ENCODE peak calls at places on chromosomes 3 and 15, in seven cellular contexts. B is Panc1, D is lower lobe of right lung, Q is tibial nerve, R is heart left ventricle, S is fibroblast of lung, E is tibial artery. C is an unnamed sample. For H3K4me1, the result is how much of the 10 kb centered on the place peaks cover.

GRCh38 chr3:197511130-197511529 is 44.6 kb downstream of the BDH1 start:
- DNase-seq in B (no peak), D (peak), Q (no peak), R (no peak), S (no peak), E (no peak), C (no peak)

GRCh38 chr15:83166830-83167229 is 40.8 kb downstream of the HDGFL3 start:
- DNase-seq in B (no peak), D (no peak), Q (no peak), R (no peak), S (no peak), E (no peak), C (no peak)

GRCh38 chr3:24264748-24265158 is 229.9 kb downstream of the THRB start:
- DNase-seq in B (no peak), D (no peak), Q (no peak), R (no peak), S (peak), E (no peak), C (peak)

GRCh38 chr3:68943753-68944500 is 11.6 kb upstream of the TAFA4 start:
- DNase-seq in B (no peak), D (no peak), Q (no peak), R (no peak), S (no peak), E (no peak), C (no peak)

GRCh38 chr3:42719002-42719401 is 16.4 kb upstream of the HHATL start:
- DNase-seq in B (no peak), D (no peak), Q (no peak), R (peak), S (no peak), E (no peak), C (no peak)

GRCh38 chr3:122012821-122013220 is 9.2 kb downstream of the ILDR1 start:
- DNase-seq in B (no peak), D (no peak), Q (no peak), R (no peak), S (no peak), E (no peak), C (no peak)

GRCh38 chr15:94847325-94847724 is 616.0 kb downstream of the MCTP2 start:
- DNase-seq in B (no peak), D (no peak), Q (no peak), R (no peak), S (no peak), E (no peak), C (no peak)

GRCh38 chr3:17333446-17333845 is 409.0 kb downstream of the TBC1D5 start:
- DNase-seq in B (no peak), D (no peak), Q (no peak), R (no peak), S (no peak), E (no peak), C (no peak)

GRCh38 chr15:39578851-39579486 is 1.9 kb upstream of the THBS1 start:
- DNase-seq in B (no peak), D (no peak), Q (no peak), R (no peak), S (peak), E (no peak), C (no peak)

GRCh38 chr3:168859143-168859542 is 763.4 kb upstream of the GOLIM4 start:
- DNase-seq in B (no peak), D (no peak), Q (no peak), R (no peak), S (no peak), E (no peak), C (no peak)

GRCh38 chr3:11734-12133 is 184.8 kb upstream of the CHL1 start:
- DNase-seq in B (no peak), D (peak), Q (no peak), R (no peak), S (peak), E (no peak), C (peak)

GRCh38 chr3:125203731-125204130 is 8.8 kb downstream of the SLC12A8 start:
- DNase-seq in B (no peak), D (no peak), Q (no peak), R (no peak), S (no peak), E (no peak), C (no peak)

DNA sequence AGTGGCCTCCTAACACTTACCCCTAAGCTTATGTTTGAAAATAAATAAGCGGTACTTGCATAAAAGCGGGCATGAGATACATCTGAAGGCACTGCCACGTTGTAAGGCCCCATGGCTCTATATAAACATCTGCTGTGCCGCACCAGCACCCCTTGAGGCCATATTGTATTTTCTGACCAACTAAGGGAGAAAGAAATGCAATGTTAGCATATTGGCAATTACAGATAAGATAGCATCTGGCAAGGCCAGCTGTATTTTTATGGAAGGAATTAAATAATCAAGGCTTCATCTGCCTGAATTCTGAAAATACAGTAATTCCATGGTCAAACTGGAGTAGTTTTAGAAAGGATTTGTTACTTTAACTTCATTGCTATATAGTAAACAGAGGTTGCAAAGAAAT is 28.7 kb downstream of the TMEM39A start:
- DNase-seq in B (no peak), D (no peak), Q (no peak), R (no peak), S (no peak), E (no peak), C (no peak)
- H3K4me1 ChIP-seq in B (under half), D (under half), Q (under half), R (under half), S (under half), E (under half), C (under half)

GRCh38 chr3:43766672-43767465 is 76.1 kb downstream of the ABHD5 start:
- DNase-seq in B (no peak), D (no peak), Q (no peak), R (no peak), S (no peak), E (no peak), C (no peak)

GRCh38 chr3:43765417-43766030 is 74.8 kb downstream of the ABHD5 start:
- DNase-seq in B (no peak), D (no peak), Q (peak), R (no peak), S (peak), E (no peak), C (peak)

GRCh38 chr3:43762486-43762885 is 71.7 kb downstream of the ABHD5 start:
- DNase-seq in B (no peak), D (no peak), Q (no peak), R (no peak), S (no peak), E (no peak), C (no peak)

GRCh38 chr3:43764012-43764411 is 73.3 kb downstream of the ABHD5 start:
- DNase-seq in B (no peak), D (no peak), Q (no peak), R (no peak), S (no peak), E (no peak), C (no peak)

GRCh38 chr3:43764471-43764870 is 73.7 kb downstream of the ABHD5 start:
- DNase-seq in B (no peak), D (no peak), Q (no peak), R (no peak), S (no peak), E (no peak), C (no peak)
- H3K27ac ChIP-seq in B (no peak), D (no peak), Q (no peak), R (no peak), S (no peak), E (no peak), C (no peak)

GRCh38 chr15:85582719-85583089 is 202.3 kb downstream of the AKAP13 start:
- DNase-seq in B (no peak), D (no peak), Q (peak), R (peak), S (peak), E (peak), C (peak)

GRCh38 chr15:85581495-85581894 is 201.1 kb downstream of the AKAP13 start:
- DNase-seq in B (no peak), D (peak), Q (peak), R (peak), S (no peak), E (peak), C (peak)

GRCh38 chr15:85584791-85585360 is 204.5 kb downstream of the AKAP13 start:
- DNase-seq in B (no peak), D (no peak), Q (no peak), R (no peak), S (no peak), E (no peak), C (no peak)

GRCh38 chr15:85582076-85582718 is 201.8 kb downstream of the AKAP13 start:
- DNase-seq in B (no peak), D (no peak), Q (peak), R (no peak), S (peak), E (no peak), C (no peak)

GRCh38 chr15:85583404-85584390 is 203.3 kb downstream of the AKAP13 start:
- DNase-seq in B (no peak), D (peak), Q (peak), R (peak), S (peak), E (no peak), C (peak)
- H3K4me3 ChIP-seq in B (no peak), D (peak), Q (peak), R (peak), S (no peak), E (peak), C (peak)

GRCh38 chr3:39287859-39288221 is 8.0 kb upstream of the CX3CR1 start:
- DNase-seq in B (no peak), D (no peak), Q (no peak), R (no peak), S (no peak), E (no peak), C (no peak)

GRCh38 chr3:39288300-39288808 is 8.5 kb upstream of the CX3CR1 start:
- DNase-seq in B (peak), D (peak), Q (peak), R (peak), S (peak), E (peak), C (peak)

GRCh38 chr3:39285333-39285732 is 5.5 kb upstream of the CX3CR1 start:
- DNase-seq in B (no peak), D (no peak), Q (no peak), R (no peak), S (no peak), E (no peak), C (no peak)

GRCh38 chr3:39287216-39287858 is 7.5 kb upstream of the CX3CR1 start:
- DNase-seq in B (no peak), D (no peak), Q (no peak), R (no peak), S (no peak), E (no peak), C (no peak)

GRCh38 chr3:39286771-39287170 is 6.9 kb upstream of the CX3CR1 start:
- DNase-seq in B (no peak), D (no peak), Q (no peak), R (no peak), S (no peak), E (no peak), C (no peak)
- H3K4me1 ChIP-seq in B (under half), D (under half), Q (under half), R (under half), S (under half), E (under half), C (under half)

DNA sequence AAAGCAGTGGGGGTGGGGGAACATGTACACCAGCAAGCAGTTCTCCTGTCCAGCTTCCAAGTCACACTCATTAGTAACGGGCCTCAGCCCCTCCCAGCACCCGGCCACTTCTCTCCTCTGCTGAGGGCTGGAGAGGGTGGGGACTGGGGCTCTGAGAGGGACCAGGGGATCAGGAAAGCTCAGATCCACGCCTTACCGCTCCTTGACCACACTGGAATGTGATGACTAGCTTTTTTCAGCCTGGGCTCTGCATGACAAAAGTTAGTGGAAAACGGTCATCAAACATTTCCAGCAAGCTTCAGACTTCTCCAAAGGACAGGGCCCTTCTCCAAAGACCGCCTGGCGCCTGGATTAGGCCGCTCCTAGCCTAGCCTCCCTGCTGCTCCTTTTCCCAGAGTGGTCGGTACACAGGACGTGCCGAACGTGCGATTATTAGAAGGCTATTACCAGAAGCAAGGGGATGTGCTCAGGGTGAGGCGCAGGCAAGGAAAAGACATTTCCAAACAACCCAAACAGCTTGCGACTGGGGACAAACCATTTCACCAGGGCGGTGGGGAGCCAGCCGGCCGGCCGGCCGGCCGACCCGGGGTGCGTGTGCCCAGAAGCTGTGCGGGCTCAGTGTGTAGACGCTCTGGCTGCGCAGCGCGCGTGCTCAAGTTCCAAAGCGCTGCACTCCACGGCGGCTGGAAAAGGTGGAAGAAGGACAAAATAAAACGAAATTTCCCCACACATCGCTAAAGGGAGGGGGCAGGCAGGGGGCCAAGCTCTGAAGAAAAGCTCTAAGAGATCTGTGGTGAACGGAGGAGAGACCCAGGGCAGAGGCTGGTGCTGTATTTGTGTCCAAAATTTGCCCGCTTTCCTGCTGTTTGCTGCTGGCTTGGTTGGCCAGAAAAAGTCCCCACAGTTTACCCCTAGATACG is 51.0 kb upstream of the SSR3 start:
- DNase-seq in B (no peak), D (peak), Q (peak), R (peak), S (peak), E (peak), C (peak)
- H3K27ac ChIP-seq in B (peak), D (peak), Q (peak), R (peak), S (peak), E (peak), C (peak)